ENCODE peak calls at places on chromosomes 2 and 18, in seven cellular contexts. J, I, R, T, E, P and Y are unnamed samples. For H3K36me3, the result is how much of the 10 kb centered on the place peaks cover.

GRCh38 chr2:164757934-164758695 is 83.5 kb downstream of the COBLL1 start:
- DNase-seq in J (no peak), I (peak), R (peak), T (no peak), E (no peak), P (peak), Y (no peak)

GRCh38 chr2:46988733-46989481 is 73.3 kb upstream of the MCFD2 start:
- DNase-seq in J (no peak), I (no peak), R (no peak), T (no peak), E (no peak), P (peak), Y (peak)

GRCh38 chr2:10287766-10288165 is 14.9 kb upstream of the HPCAL1 start:
- DNase-seq in J (no peak), I (no peak), R (no peak), T (no peak), E (no peak), P (no peak), Y (no peak)

GRCh38 chr2:13574831-13575230 is 858.1 kb downstream of the TRIB2 start:
- DNase-seq in J (no peak), I (no peak), R (no peak), T (no peak), E (no peak), P (no peak), Y (no peak)

GRCh38 chr2:121334581-121335293 is 49.7 kb upstream of the TFCP2L1 start:
- DNase-seq in J (no peak), I (no peak), R (no peak), T (peak), E (no peak), P (no peak), Y (no peak)

GRCh38 chr2:170350929-170351826 is 173.2 kb downstream of the MYO3B start:
- DNase-seq in J (no peak), I (no peak), R (peak), T (no peak), E (no peak), P (no peak), Y (no peak)

GRCh38 chr2:71045841-71046495 is 22.5 kb upstream of the NAGK start:
- DNase-seq in J (no peak), I (no peak), R (no peak), T (no peak), E (no peak), P (no peak), Y (no peak)

GRCh38 chr2:21289994-21290393 is 166.2 kb downstream of the TDRD15 start:
- DNase-seq in J (no peak), I (no peak), R (no peak), T (peak), E (no peak), P (peak), Y (no peak)

GRCh38 chr2:44949329-44950151 is 8.0 kb downstream of the SIX3 start:
- DNase-seq in J (no peak), I (peak), R (no peak), T (no peak), E (peak), P (peak), Y (peak)

GRCh38 chr18:69152436-69152835 is 248.3 kb upstream of the DOK6 start:
- DNase-seq in J (no peak), I (no peak), R (no peak), T (no peak), E (no peak), P (no peak), Y (no peak)

GRCh38 chr2:40353236-40353635 is 98.7 kb downstream of the SLC8A1 start:
- DNase-seq in J (no peak), I (peak), R (no peak), T (no peak), E (no peak), P (peak), Y (no peak)

GRCh38 chr2:236659758-236660150 is 90.1 kb downstream of the ACKR3 start:
- DNase-seq in J (peak), I (peak), R (peak), T (peak), E (no peak), P (peak), Y (peak)

GRCh38 chr2:43958397-43959275 is 37.2 kb downstream of the LRPPRC start:
- DNase-seq in J (no peak), I (no peak), R (no peak), T (no peak), E (no peak), P (peak), Y (no peak)

GRCh38 chr2:3001595-3002184 is 375.9 kb downstream of the EIPR1 start:
- DNase-seq in J (no peak), I (peak), R (no peak), T (peak), E (no peak), P (no peak), Y (no peak)

GRCh38 chr2:74816540-74817331 is 17.2 kb upstream of the HK2 start:
- DNase-seq in J (no peak), I (no peak), R (no peak), T (peak), E (no peak), P (no peak), Y (no peak)

GRCh38 chr2:45709137-45709536 is 57.7 kb downstream of the PRKCE start:
- DNase-seq in J (no peak), I (no peak), R (no peak), T (no peak), E (no peak), P (no peak), Y (no peak)

GRCh38 chr2:241913703-241914102 is 44.2 kb downstream of the RTP5 start:
- DNase-seq in J (no peak), I (no peak), R (no peak), T (no peak), E (no peak), P (no peak), Y (no peak)

GRCh38 chr2:203579730-203580129 is 44.6 kb upstream of the RAPH1 start:
- DNase-seq in J (no peak), I (no peak), R (peak), T (no peak), E (no peak), P (no peak), Y (no peak)
- H3K4me3 ChIP-seq in J (no peak), I (no peak), R (peak), T (no peak), E (no peak), P (no peak), Y (no peak)

GRCh38 chr2:174846218-174846617 is 81.9 kb upstream of the CHRNA1 start:
- DNase-seq in J (no peak), I (peak), R (no peak), T (no peak), E (no peak), P (no peak), Y (no peak)
- H3K36me3 ChIP-seq in J (under half), I (under half), R (under half), T (under half), E (under half), P (under half), Y (under half)

GRCh38 chr18:58579561-58580047 is 49.3 kb downstream of the ALPK2 start:
- DNase-seq in J (no peak), I (peak), R (no peak), T (no peak), E (no peak), P (peak), Y (no peak)

GRCh38 chr18:58580078-58580477 is 48.8 kb downstream of the ALPK2 start:
- DNase-seq in J (no peak), I (peak), R (no peak), T (no peak), E (no peak), P (peak), Y (no peak)

GRCh38 chr18:58578835-58579560 is 49.9 kb downstream of the ALPK2 start:
- DNase-seq in J (no peak), I (peak), R (peak), T (peak), E (no peak), P (peak), Y (no peak)

GRCh38 chr18:58576641-58577251 is 52.1 kb downstream of the ALPK2 start:
- DNase-seq in J (no peak), I (no peak), R (no peak), T (no peak), E (no peak), P (peak), Y (no peak)

DNA sequence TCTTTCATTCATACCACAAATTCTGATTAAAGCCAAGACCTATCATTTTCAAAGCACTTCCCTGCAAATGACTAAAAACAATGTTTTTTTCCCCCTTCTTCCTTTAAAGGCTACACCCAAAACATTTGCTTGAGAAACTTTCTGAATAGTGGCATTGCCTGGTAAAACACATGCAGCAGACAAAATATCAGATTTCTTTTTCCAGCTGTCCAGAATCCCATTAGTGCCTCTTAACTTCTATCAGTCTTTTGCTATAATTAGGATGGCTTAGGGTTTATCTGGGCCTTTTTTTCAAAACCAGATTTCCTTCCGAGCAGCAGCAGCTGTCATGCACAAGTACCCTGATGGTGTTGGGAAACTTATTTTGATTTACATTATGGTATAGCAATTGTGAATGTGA is 50.6 kb downstream of the ALPK2 start:
- DNase-seq in J (no peak), I (peak), R (no peak), T (no peak), E (no peak), P (peak), Y (no peak)
- H3K27ac ChIP-seq in J (peak), I (peak), R (no peak), T (peak), E (no peak), P (peak), Y (no peak)

GRCh38 chr2:105437708-105438103 is 38.9 kb upstream of the FHL2 start:
- DNase-seq in J (no peak), I (peak), R (no peak), T (no peak), E (no peak), P (peak), Y (no peak)
- H3K4me3 ChIP-seq in J (peak), I (no peak), R (no peak), T (no peak), E (no peak), P (no peak), Y (no peak)

DNA sequence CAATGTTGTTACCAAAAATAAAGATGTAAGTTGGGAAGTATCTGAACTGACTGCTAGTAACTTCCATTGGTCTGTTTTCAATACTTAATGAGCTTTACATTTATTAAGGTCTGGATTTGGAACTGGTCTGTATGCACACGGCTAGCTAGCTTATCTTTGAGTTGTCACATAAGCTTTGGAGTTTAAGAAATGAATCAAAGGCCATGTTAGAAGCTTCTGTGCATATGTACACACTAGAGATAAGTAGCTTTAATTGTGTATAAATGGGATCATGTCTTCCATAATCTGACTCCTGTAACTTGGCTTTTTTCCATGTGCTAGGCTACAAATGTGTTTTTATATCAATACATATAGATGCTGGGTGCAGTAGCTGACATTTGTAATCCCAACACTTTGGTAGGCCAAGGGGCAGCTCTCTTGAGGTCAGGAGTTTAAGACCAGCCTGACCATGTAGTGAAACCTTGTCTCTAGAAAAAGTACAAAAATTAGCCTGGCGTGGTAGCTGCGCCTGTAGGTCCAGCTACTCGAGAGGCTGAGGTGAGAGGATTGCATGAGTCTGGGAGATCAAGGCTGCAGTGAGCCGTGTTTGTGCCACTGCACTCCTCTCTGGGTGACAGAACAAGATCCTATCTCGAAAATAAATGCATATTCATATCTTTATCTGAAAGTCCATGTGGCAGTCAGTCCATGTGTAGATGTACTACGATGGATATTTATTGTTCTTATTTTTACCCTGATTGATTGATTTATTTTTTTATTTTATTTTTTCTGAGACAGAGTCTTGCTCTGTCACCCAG is 27.2 kb downstream of the ATIC start:
- DNase-seq in J (no peak), I (no peak), R (no peak), T (no peak), E (no peak), P (no peak), Y (no peak)
- H3K36me3 ChIP-seq in J (under half), I (half or more), R (half or more), T (under half), E (under half), P (under half), Y (under half)